ENCODE peak calls at places on chromosomes 11 and 22, in six cellular contexts. P is fibroblast of mammary gland, R is body of pancreas, Z is coronary artery, N is RWPE1, O is Calu3. D is an unnamed sample.

GRCh38 chr11:112366777-112367176 is 106.1 kb upstream of the PLET1 start:
- DNase-seq in P (peak), R (no peak), Z (no peak), N (no peak), O (no peak), D (no peak)

GRCh38 chr22:19810381-19811141 is 44.1 kb downstream of the GNB1L start:
- DNase-seq in P (peak), R (peak), Z (peak), N (no peak), O (no peak), D (no peak)

GRCh38 chr22:35995772-35996171 is 32.9 kb downstream of the RBFOX2 start:
- DNase-seq in P (peak), R (peak), Z (peak), N (peak), O (no peak), D (peak)

GRCh38 chr22:28742562-28742962 is 723 bp downstream of the HSCB start:
- DNase-seq in P (no peak), R (no peak), Z (no peak), N (no peak), O (no peak), D (no peak)

GRCh38 chr22:31897842-31898241 is 46.5 kb upstream of the YWHAH start:
- DNase-seq in P (peak), R (no peak), Z (no peak), N (no peak), O (no peak), D (no peak)

GRCh38 chr22:41833369-41834004 is 582 bp downstream of the SREBF2 start:
- DNase-seq in P (peak), R (peak), Z (peak), N (no peak), O (peak), D (peak)

GRCh38 chr11:122138759-122139594 is 23.0 kb upstream of the BLID start:
- DNase-seq in P (no peak), R (no peak), Z (no peak), N (no peak), O (no peak), D (no peak)

GRCh38 chr22:44464000-44464399 is 34.0 kb downstream of the RTL6 start:
- DNase-seq in P (no peak), R (no peak), Z (no peak), N (no peak), O (no peak), D (no peak)

GRCh38 chr11:130102457-130103249 is 33.0 kb downstream of the APLP2 start:
- DNase-seq in P (peak), R (no peak), Z (no peak), N (no peak), O (no peak), D (no peak)

GRCh38 chr11:46246514-46246913 is 30.9 kb upstream of the CREB3L1 start:
- DNase-seq in P (peak), R (no peak), Z (no peak), N (no peak), O (no peak), D (no peak)

GRCh38 chr11:117833401-117833891 is 8.9 kb upstream of the FXYD2 start:
- DNase-seq in P (no peak), R (peak), Z (peak), N (no peak), O (peak), D (no peak)

GRCh38 chr11:112213753-112214152 is 12.5 kb upstream of the PTS start:
- DNase-seq in P (no peak), R (no peak), Z (no peak), N (no peak), O (no peak), D (no peak)

GRCh38 chr22:30038219-30038618 is 42.0 kb upstream of the HORMAD2 start:
- DNase-seq in P (peak), R (peak), Z (no peak), N (peak), O (peak), D (no peak)

GRCh38 chr22:25484498-25484897 is 80.0 kb upstream of the GRK3 start:
- DNase-seq in P (no peak), R (no peak), Z (no peak), N (no peak), O (no peak), D (no peak)

GRCh38 chr11:47550288-47551052 is 2.5 kb downstream of the CELF1 start:
- DNase-seq in P (peak), R (no peak), Z (no peak), N (no peak), O (no peak), D (no peak)

GRCh38 chr11:110524227-110524626 is 94.5 kb downstream of the FDX1 start:
- DNase-seq in P (peak), R (no peak), Z (no peak), N (peak), O (no peak), D (no peak)

GRCh38 chr11:2151500-2152257 is 9.3 kb downstream of the INS start:
- DNase-seq in P (peak), R (peak), Z (no peak), N (peak), O (peak), D (peak)
- TF ChIP-seq CTCF in P (peak), R (peak), Z (peak), N (peak), O (peak), D (peak)

DNA sequence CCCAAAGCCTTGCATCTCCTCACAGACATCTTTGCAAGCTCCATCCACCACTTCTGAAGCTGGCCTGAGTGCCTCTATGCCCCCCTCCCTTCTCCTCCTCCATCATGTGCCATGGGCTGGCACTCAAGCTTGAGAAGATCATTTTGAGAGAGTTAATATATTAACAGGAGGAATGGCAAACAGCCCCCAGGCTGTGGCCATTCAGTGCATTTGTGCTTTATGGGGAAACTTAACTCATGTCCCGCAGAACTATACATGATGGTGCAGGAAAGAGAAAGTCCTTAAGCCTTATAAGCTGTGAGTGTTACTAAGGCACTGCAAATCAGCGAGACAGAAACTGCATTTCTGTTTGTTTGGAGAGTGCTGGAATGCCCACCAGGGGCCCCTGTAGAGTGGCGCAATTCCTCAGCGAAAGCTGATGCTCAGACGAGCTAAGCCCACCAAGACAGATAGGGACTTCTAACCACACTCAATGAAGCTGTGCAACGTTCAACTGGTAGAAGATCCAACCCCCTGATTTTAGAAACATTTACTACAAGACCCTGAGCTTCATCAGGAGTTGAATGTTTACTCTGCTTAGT is 26.8 kb upstream of the PHLDA2 start:
- DNase-seq in P (no peak), R (no peak), Z (no peak), N (no peak), O (no peak), D (no peak)
- TF ChIP-seq CTCF in P (no peak), R (no peak), Z (no peak), N (no peak), O (no peak), D (no peak)

GRCh38 chr11:19442554-19442910 is 201.8 kb upstream of the E2F8 start:
- DNase-seq in P (no peak), R (no peak), Z (no peak), N (no peak), O (no peak), D (no peak)
- TF ChIP-seq CTCF in P (no peak), R (no peak), Z (no peak), N (no peak), O (no peak), D (no peak)

DNA sequence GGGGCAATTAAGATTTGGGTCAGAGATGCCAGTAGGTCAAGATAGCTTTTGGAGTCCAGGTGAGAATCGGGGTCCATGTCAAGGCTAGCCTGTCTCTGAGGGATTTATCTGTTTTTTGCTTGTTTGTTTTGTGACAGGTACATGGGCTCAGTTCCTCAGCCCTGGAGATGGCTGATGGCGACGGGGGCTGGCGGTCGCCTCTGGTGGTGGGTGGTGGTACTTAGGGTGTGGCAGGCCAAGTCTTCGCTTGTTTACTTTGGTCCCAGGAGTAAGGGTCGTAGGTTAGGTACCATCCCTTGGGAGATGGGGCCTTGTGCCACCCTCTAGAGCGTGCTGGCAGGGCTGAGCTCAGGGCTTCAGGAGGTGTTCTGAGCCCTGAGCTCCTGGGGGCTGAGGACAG is 4.7 kb downstream of the SLC25A45 start:
- DNase-seq in P (no peak), R (no peak), Z (no peak), N (no peak), O (no peak), D (no peak)
- TF ChIP-seq CTCF in P (no peak), R (peak), Z (no peak), N (no peak), O (no peak), D (peak)

GRCh38 chr22:47976219-47976618 is 1213.8 kb downstream of the TBC1D22A start:
- DNase-seq in P (no peak), R (no peak), Z (no peak), N (no peak), O (no peak), D (no peak)
- TF ChIP-seq CTCF in P (no peak), R (no peak), Z (no peak), N (no peak), O (no peak), D (no peak)

DNA sequence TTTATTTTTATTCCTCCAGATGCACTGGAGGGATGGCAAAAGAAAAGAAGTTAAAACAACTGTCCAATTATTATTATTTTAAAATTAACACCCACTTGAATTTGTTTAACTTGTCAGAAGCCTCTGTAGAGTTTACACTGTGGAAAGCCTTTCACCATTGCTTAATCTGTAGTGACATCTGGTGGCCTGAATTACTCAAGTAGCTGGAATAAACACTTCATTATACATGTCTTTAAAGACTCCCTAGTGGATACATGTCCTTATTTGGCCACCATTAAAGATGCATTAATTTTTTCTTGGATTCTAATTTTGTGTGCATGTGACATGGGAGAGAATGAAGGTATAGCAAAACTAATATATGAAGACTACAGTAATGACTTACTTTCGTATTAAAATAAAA is 1496.5 kb downstream of the FAM181B start:
- DNase-seq in P (peak), R (no peak), Z (no peak), N (no peak), O (no peak), D (no peak)
- TF ChIP-seq CTCF in P (peak), R (peak), Z (no peak), N (peak), O (no peak), D (peak)

GRCh38 chr11:114098927-114099326 is 39.4 kb downstream of the ZBTB16 start:
- DNase-seq in P (peak), R (peak), Z (no peak), N (no peak), O (peak), D (no peak)

GRCh38 chr11:114095899-114096298 is 36.4 kb downstream of the ZBTB16 start:
- DNase-seq in P (no peak), R (no peak), Z (no peak), N (no peak), O (no peak), D (no peak)

GRCh38 chr11:114102993-114103896 is 43.7 kb downstream of the ZBTB16 start:
- DNase-seq in P (no peak), R (no peak), Z (no peak), N (no peak), O (no peak), D (no peak)

GRCh38 chr11:114094516-114094915 is 35.0 kb downstream of the ZBTB16 start:
- DNase-seq in P (no peak), R (no peak), Z (no peak), N (no peak), O (no peak), D (no peak)

GRCh38 chr11:114099392-114100178 is 40.1 kb downstream of the ZBTB16 start:
- DNase-seq in P (peak), R (peak), Z (no peak), N (no peak), O (no peak), D (no peak)
- TF ChIP-seq CTCF in P (no peak), R (peak), Z (no peak), N (no peak), O (no peak), D (no peak)

DNA sequence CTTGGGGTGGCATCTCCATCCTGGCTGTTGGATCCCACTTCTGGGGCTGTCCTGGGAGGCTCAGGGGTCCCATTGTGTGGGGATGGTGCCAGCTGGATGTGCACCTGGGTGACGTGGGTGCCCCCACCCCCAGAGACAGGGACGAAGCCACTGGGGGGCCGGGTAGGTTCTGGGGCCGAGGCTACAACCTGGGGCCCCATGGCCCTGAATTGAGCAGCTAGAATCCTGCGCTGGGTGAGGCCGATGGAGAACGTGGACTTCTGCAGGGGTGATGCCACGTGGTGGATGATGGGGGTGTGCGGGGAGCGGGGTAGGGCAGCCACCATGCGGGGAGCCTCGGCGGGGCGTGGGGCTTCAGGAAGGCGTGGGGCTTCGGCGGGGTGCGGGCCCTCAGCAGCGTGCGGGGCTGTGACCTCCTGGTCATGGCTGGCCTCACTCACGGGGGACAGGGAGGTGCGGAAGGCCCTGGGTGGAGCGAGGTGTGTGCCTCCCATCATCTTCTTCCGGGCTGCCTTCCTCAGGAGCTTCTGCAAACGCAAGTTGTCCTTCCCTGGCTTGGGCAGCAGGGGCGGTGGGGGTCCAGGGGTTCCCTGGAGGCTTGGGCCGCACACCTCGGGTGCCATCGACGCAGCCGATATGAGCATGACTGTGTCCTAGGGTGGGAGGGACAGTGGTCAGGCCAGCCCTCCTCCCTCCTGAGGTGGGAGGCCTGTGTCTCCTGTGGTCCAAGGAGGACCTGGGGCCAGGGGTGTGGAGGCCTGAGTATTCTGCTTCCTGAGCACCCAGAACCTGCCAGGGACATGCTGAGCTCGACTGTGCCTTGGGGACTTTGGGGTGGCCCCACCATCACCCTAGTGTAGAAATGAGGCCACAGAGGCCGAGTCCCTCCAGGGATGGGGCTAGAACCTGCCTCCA is 1.5 kb downstream of the PRR33 start:
- DNase-seq in P (no peak), R (no peak), Z (no peak), N (no peak), O (no peak), D (no peak)
- TF ChIP-seq CTCF in P (no peak), R (no peak), Z (no peak), N (no peak), O (no peak), D (no peak)